ENCODE peak calls at places on chromosomes 5 and 9, in nine cellular contexts. One of them, this sample, is unnamed.

GRCh38 chr5:54732108-54732507 is 214.5 kb downstream of the SNX18 start:
- DNase-seq in lower leg skin: no peak
- DNase-seq in testis: no peak
- DNase-seq in IMR-90: no peak
- DNase-seq in A549: no peak
- DNase-seq in body of pancreas: no peak
- DNase-seq in suprapubic skin: no peak
- DNase-seq in heart left ventricle: no peak
- DNase-seq in breast epithelium: no peak
- DNase-seq in this sample: no peak

GRCh38 chr9:98929096-98929495 is 14.6 kb upstream of the COL15A1 start:
- DNase-seq in body of pancreas: no peak
- DNase-seq in testis: no peak
- DNase-seq in suprapubic skin: no peak
- DNase-seq in A549: no peak
- DNase-seq in breast epithelium: no peak
- DNase-seq in heart left ventricle: no peak
- DNase-seq in IMR-90: peak
- DNase-seq in lower leg skin: no peak
- DNase-seq in this sample: no peak

GRCh38 chr9:118091676-118092490 is 387.7 kb downstream of the TLR4 start:
- DNase-seq in A549: no peak
- DNase-seq in suprapubic skin: no peak
- DNase-seq in heart left ventricle: no peak
- DNase-seq in IMR-90: no peak
- DNase-seq in breast epithelium: no peak
- DNase-seq in body of pancreas: no peak
- DNase-seq in lower leg skin: no peak
- DNase-seq in testis: no peak
- DNase-seq in this sample: no peak

GRCh38 chr5:5605170-5605764 is 182.8 kb downstream of the ICE1 start:
- DNase-seq in suprapubic skin: no peak
- DNase-seq in IMR-90: no peak
- DNase-seq in testis: no peak
- DNase-seq in lower leg skin: no peak
- DNase-seq in breast epithelium: no peak
- DNase-seq in heart left ventricle: peak
- DNase-seq in body of pancreas: no peak
- DNase-seq in A549: no peak
- DNase-seq in this sample: no peak

GRCh38 chr5:180553530-180553929 is 37.8 kb downstream of the SCGB3A1 start:
- DNase-seq in IMR-90: no peak
- DNase-seq in lower leg skin: no peak
- DNase-seq in suprapubic skin: no peak
- DNase-seq in body of pancreas: no peak
- DNase-seq in heart left ventricle: no peak
- DNase-seq in breast epithelium: no peak
- DNase-seq in A549: no peak
- DNase-seq in testis: no peak
- DNase-seq in this sample: no peak

GRCh38 chr9:34577635-34578240 is 11.8 kb downstream of the CNTFR start:
- DNase-seq in IMR-90: no peak
- DNase-seq in heart left ventricle: no peak
- DNase-seq in suprapubic skin: no peak
- DNase-seq in lower leg skin: no peak
- DNase-seq in breast epithelium: no peak
- DNase-seq in body of pancreas: no peak
- DNase-seq in A549: no peak
- DNase-seq in testis: no peak
- DNase-seq in this sample: no peak

GRCh38 chr5:74865799-74866652 is at the start of gene FAM169A:
- DNase-seq in suprapubic skin: no peak
- DNase-seq in heart left ventricle: peak
- DNase-seq in IMR-90: peak
- DNase-seq in breast epithelium: no peak
- DNase-seq in body of pancreas: peak
- DNase-seq in lower leg skin: no peak
- DNase-seq in testis: peak
- DNase-seq in A549: peak
- DNase-seq in this sample: peak

GRCh38 chr5:15344954-15345353 is 155.0 kb upstream of the FBXL7 start:
- DNase-seq in heart left ventricle: no peak
- DNase-seq in suprapubic skin: no peak
- DNase-seq in A549: no peak
- DNase-seq in IMR-90: no peak
- DNase-seq in breast epithelium: no peak
- DNase-seq in body of pancreas: no peak
- DNase-seq in lower leg skin: no peak
- DNase-seq in testis: no peak
- DNase-seq in this sample: no peak

GRCh38 chr9:137127301-137128157 is 11.4 kb upstream of the GRIN1 start:
- DNase-seq in heart left ventricle: no peak
- DNase-seq in A549: peak
- DNase-seq in IMR-90: no peak
- DNase-seq in body of pancreas: peak
- DNase-seq in testis: peak
- DNase-seq in suprapubic skin: no peak
- DNase-seq in lower leg skin: no peak
- DNase-seq in breast epithelium: no peak
- DNase-seq in this sample: peak

GRCh38 chr9:137126786-137127185 is 12.2 kb upstream of the GRIN1 start:
- DNase-seq in testis: no peak
- DNase-seq in suprapubic skin: no peak
- DNase-seq in breast epithelium: no peak
- DNase-seq in lower leg skin: no peak
- DNase-seq in IMR-90: no peak
- DNase-seq in A549: no peak
- DNase-seq in body of pancreas: no peak
- DNase-seq in heart left ventricle: no peak
- DNase-seq in this sample: no peak

GRCh38 chr9:137129089-137129455 is 9.9 kb upstream of the GRIN1 start:
- DNase-seq in suprapubic skin: no peak
- DNase-seq in body of pancreas: peak
- DNase-seq in lower leg skin: no peak
- DNase-seq in A549: peak
- DNase-seq in heart left ventricle: no peak
- DNase-seq in breast epithelium: no peak
- DNase-seq in IMR-90: peak
- DNase-seq in testis: peak
- DNase-seq in this sample: no peak

GRCh38 chr9:137128158-137129088 is 10.5 kb upstream of the GRIN1 start:
- DNase-seq in testis: no peak
- DNase-seq in heart left ventricle: no peak
- DNase-seq in A549: no peak
- DNase-seq in suprapubic skin: no peak
- DNase-seq in IMR-90: no peak
- DNase-seq in lower leg skin: no peak
- DNase-seq in body of pancreas: no peak
- DNase-seq in breast epithelium: no peak
- DNase-seq in this sample: no peak

DNA sequence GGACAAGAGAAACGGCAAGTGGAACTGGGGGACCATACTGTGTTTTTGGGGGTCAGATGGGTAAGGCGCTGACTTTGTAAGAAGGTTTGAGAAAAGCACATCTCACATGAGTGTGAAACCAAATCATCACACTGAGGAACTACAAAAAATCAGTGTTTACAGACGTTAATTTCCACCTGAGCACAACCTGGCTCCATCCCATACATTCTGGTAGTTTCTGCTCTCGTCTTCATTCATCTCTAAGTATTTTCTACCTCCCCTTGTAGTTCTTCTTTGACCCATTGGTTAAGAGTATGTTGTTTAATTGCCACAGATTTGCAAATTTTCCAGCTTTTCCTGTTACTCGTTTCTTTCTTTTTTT is 8.9 kb upstream of the DPP7 start:
- DNase-seq in heart left ventricle: no peak
- DNase-seq in breast epithelium: no peak
- DNase-seq in A549: no peak
- DNase-seq in suprapubic skin: no peak
- DNase-seq in testis: no peak
- DNase-seq in body of pancreas: no peak
- DNase-seq in IMR-90: no peak
- DNase-seq in lower leg skin: no peak
- DNase-seq in this sample: no peak
- TF ChIP-seq POLR2A in heart left ventricle: no peak
- TF ChIP-seq POLR2A in breast epithelium: no peak
- TF ChIP-seq POLR2A in A549: no peak
- TF ChIP-seq POLR2A in suprapubic skin: no peak
- TF ChIP-seq POLR2A in testis: no peak
- TF ChIP-seq POLR2A in body of pancreas: no peak
- TF ChIP-seq POLR2A in IMR-90: no peak
- TF ChIP-seq POLR2A in lower leg skin: no peak
- TF ChIP-seq POLR2A in this sample: no peak

GRCh38 chr9:69326261-69326660 is 1.2 kb downstream of the ENTREP1 start:
- DNase-seq in A549: no peak
- DNase-seq in heart left ventricle: peak
- DNase-seq in breast epithelium: peak
- DNase-seq in testis: no peak
- DNase-seq in IMR-90: no peak
- DNase-seq in lower leg skin: no peak
- DNase-seq in body of pancreas: no peak
- DNase-seq in suprapubic skin: no peak
- DNase-seq in this sample: no peak

GRCh38 chr9:69325409-69326212 is 596 bp downstream of the ENTREP1 start:
- DNase-seq in testis: peak
- DNase-seq in heart left ventricle: peak
- DNase-seq in A549: no peak
- DNase-seq in breast epithelium: no peak
- DNase-seq in suprapubic skin: no peak
- DNase-seq in lower leg skin: peak
- DNase-seq in body of pancreas: peak
- DNase-seq in IMR-90: no peak
- DNase-seq in this sample: peak

GRCh38 chr9:69323886-69324285 is 1.1 kb upstream of the ENTREP1 start:
- DNase-seq in breast epithelium: no peak
- DNase-seq in IMR-90: no peak
- DNase-seq in suprapubic skin: no peak
- DNase-seq in lower leg skin: no peak
- DNase-seq in A549: no peak
- DNase-seq in body of pancreas: no peak
- DNase-seq in testis: no peak
- DNase-seq in heart left ventricle: no peak
- DNase-seq in this sample: no peak

GRCh38 chr9:69322256-69322655 is 2.8 kb upstream of the ENTREP1 start:
- DNase-seq in heart left ventricle: no peak
- DNase-seq in lower leg skin: no peak
- DNase-seq in IMR-90: no peak
- DNase-seq in body of pancreas: no peak
- DNase-seq in breast epithelium: no peak
- DNase-seq in suprapubic skin: no peak
- DNase-seq in testis: no peak
- DNase-seq in A549: no peak
- DNase-seq in this sample: no peak

DNA sequence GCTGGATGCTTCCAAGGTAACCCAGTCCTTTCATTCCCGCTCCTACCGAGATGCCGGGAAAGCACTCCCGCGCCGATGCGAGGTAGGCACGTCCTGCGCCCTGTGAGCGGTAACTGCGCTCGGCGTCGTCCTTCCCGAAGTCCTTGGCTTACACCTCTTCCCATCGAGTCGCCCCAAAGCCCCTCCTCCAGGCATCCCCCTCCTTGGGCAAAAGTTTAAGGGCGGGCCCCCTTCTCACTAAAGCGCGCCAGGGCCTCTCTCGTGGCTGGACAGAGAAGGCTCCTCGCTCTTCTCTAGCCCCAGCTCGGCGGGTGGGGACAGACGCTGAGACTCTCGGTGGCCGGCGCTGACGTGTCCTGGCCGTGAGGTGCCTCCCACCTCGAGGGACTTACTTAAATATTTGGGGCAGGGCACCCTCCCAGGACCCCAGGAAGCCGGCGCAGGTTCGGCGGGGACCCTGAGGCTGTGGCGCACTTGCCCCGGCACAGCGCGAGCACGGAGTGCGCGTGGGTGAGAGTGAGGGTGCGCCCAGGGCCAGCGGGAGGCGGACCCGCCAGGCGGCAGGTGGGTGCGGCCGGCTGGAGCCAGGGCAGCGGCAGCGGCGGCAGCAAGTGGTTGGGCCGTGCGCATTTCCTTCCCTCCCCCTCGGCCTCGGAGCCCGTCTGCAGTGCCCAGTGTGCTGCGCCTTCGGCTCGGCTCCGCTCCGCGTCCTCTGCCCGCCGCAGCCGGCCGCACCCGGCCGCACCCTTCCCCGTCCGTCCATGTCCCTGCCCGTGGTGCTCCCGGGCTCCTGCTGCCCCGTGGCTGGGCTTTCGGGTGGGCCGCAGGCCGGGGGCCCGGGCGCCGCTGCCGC is at the start of gene ENTREP1:
- DNase-seq in breast epithelium: peak
- DNase-seq in body of pancreas: peak
- DNase-seq in suprapubic skin: peak
- DNase-seq in IMR-90: no peak
- DNase-seq in lower leg skin: peak
- DNase-seq in A549: peak
- DNase-seq in heart left ventricle: peak
- DNase-seq in testis: peak
- DNase-seq in this sample: peak
- TF ChIP-seq POLR2A in breast epithelium: no peak
- TF ChIP-seq POLR2A in body of pancreas: peak
- TF ChIP-seq POLR2A in suprapubic skin: no peak
- TF ChIP-seq POLR2A in IMR-90: no peak
- TF ChIP-seq POLR2A in lower leg skin: no peak
- TF ChIP-seq POLR2A in A549: no peak
- TF ChIP-seq POLR2A in heart left ventricle: peak
- TF ChIP-seq POLR2A in testis: no peak
- TF ChIP-seq POLR2A in this sample: peak

GRCh38 chr9:136885950-136886578 is at the start of gene TRAF2:
- DNase-seq in body of pancreas: peak
- DNase-seq in lower leg skin: peak
- DNase-seq in A549: peak
- DNase-seq in suprapubic skin: peak
- DNase-seq in testis: peak
- DNase-seq in breast epithelium: peak
- DNase-seq in heart left ventricle: peak
- DNase-seq in IMR-90: peak
- DNase-seq in this sample: peak
- TF ChIP-seq POLR2A in body of pancreas: no peak
- TF ChIP-seq POLR2A in lower leg skin: no peak
- TF ChIP-seq POLR2A in A549: peak
- TF ChIP-seq POLR2A in suprapubic skin: no peak
- TF ChIP-seq POLR2A in testis: no peak
- TF ChIP-seq POLR2A in breast epithelium: no peak
- TF ChIP-seq POLR2A in heart left ventricle: peak
- TF ChIP-seq POLR2A in IMR-90: no peak
- TF ChIP-seq POLR2A in this sample: peak

DNA sequence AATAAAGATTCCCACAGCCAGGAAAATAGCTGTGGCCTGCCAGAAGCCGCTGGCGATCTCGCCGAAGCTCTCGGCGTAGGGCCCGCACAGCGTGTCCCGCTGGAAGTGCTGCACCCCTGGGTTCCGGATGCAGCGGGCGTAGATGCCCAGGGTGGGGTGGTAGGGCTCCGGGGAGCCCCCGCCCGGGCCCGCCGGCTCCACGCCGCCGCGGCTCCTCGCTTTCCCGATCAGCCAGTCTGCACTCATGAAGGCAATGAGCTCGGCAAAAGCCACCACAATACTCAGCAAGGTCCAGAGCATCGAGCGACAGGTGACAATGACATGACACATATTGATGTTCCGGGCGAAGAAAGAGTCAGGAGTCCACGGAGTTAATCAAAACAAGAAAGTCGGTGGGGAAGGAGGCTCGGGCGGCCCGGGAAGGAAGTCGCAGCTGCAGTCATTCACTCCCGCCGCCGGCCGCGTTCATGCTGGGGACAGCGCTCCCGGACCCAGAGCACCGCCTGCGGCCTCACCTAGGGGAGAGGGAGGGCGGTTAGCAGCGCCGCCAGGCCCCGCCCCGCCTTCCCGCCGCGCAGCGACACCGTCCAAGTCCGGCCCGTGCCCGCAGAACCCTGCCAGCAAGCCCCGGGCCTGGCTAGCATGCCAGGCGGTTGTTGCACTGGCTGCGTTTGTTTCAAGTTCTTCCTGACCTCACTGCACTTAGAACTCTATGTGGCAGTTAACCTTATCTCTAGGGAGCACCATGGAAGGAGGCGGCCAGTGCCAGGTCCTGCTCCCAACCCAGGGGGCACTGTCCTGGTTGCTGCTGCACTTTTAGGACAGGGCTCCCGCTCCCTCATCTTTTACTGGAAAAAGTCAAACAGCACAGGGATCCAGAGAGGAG is 138.4 kb downstream of the LHFPL2 start:
- DNase-seq in suprapubic skin: peak
- DNase-seq in A549: no peak
- DNase-seq in lower leg skin: peak
- DNase-seq in IMR-90: no peak
- DNase-seq in testis: peak
- DNase-seq in body of pancreas: peak
- DNase-seq in breast epithelium: peak
- DNase-seq in heart left ventricle: peak
- DNase-seq in this sample: peak
- TF ChIP-seq POLR2A in suprapubic skin: no peak
- TF ChIP-seq POLR2A in A549: no peak
- TF ChIP-seq POLR2A in lower leg skin: no peak
- TF ChIP-seq POLR2A in IMR-90: no peak
- TF ChIP-seq POLR2A in testis: no peak
- TF ChIP-seq POLR2A in body of pancreas: no peak
- TF ChIP-seq POLR2A in breast epithelium: no peak
- TF ChIP-seq POLR2A in heart left ventricle: peak
- TF ChIP-seq POLR2A in this sample: peak

This sample was measured in transverse colon.